ENCODE peak calls at places on chromosomes 13 and 19, in eight cellular contexts. K is fibroblast of lung, Y is DND-41, H is HepG2, I is SK-N-SH, W is IMR-90, V is GM12878, C is GM23248. G is an unnamed sample.

GRCh38 chr13:41548031-41548430 is 90.7 kb downstream of the RGCC start:
- DNase-seq in K (no peak), Y (no peak), H (no peak), I (no peak), W (no peak), V (no peak), C (peak; percentile 30), G (no peak)

GRCh38 chr13:23449386-23450162 is 16.1 kb upstream of the SACS start:
- DNase-seq in K (no peak), Y (no peak), H (no peak), I (no peak), W (no peak), V (no peak), C (no peak), G (no peak)

GRCh38 chr13:97125051-97125809 is 96.9 kb upstream of the MBNL2 start:
- DNase-seq in K (peak; percentile 87), Y (no peak), H (peak; percentile 17), I (peak; percentile 50), W (peak; percentile 74), V (peak; percentile 63), C (peak; percentile 85), G (no peak)

GRCh38 chr13:105918842-105919741 is 616.4 kb downstream of the EFNB2 start:
- DNase-seq in K (peak; percentile 91), Y (no peak), H (peak; percentile 3), I (peak; percentile 71), W (peak; percentile 82), V (no peak), C (peak; percentile 51), G (peak; percentile 71)

GRCh38 chr13:31000889-31001288 is 68.4 kb downstream of the TEX26 start:
- DNase-seq in K (no peak), Y (no peak), H (no peak), I (no peak), W (no peak), V (no peak), C (peak; percentile 29), G (no peak)

GRCh38 chr19:49488046-49488862 is 846 bp downstream of the RPL13A start:
- DNase-seq in K (no peak), Y (no peak), H (no peak), I (no peak), W (no peak), V (no peak), C (peak; percentile 52), G (peak; percentile 18)

GRCh38 chr19:18470153-18470552 is 32.2 kb upstream of the ISYNA1 start:
- DNase-seq in K (no peak), Y (no peak), H (peak; percentile 55), I (peak; percentile 75), W (no peak), V (no peak), C (peak; percentile 34), G (no peak)

GRCh38 chr13:28552288-28552687 is 57.4 kb upstream of the FLT1 start:
- DNase-seq in K (no peak), Y (no peak), H (no peak), I (no peak), W (no peak), V (no peak), C (no peak), G (no peak)

GRCh38 chr13:19910336-19911072 is 47.1 kb upstream of the ZMYM5 start:
- DNase-seq in K (no peak), Y (no peak), H (no peak), I (no peak), W (peak; percentile 49), V (no peak), C (peak; percentile 68), G (no peak)

GRCh38 chr13:45895880-45896279 is 44.3 kb upstream of the SIAH3 start:
- DNase-seq in K (no peak), Y (no peak), H (no peak), I (no peak), W (no peak), V (no peak), C (no peak), G (no peak)

GRCh38 chr13:97535619-97536018 is 101.7 kb downstream of the RAP2A start:
- DNase-seq in K (peak; percentile 45), Y (no peak), H (no peak), I (no peak), W (peak; percentile 83), V (no peak), C (peak; percentile 67), G (no peak)

GRCh38 chr13:99651016-99651415 is 149.7 kb downstream of the TM9SF2 start:
- DNase-seq in K (no peak), Y (no peak), H (peak; percentile 12), I (no peak), W (no peak), V (no peak), C (no peak), G (no peak)

GRCh38 chr19:40791349-40791748 is 7.6 kb upstream of the EGLN2 start:
- DNase-seq in K (no peak), Y (no peak), H (no peak), I (no peak), W (no peak), V (no peak), C (no peak), G (no peak)

DNA sequence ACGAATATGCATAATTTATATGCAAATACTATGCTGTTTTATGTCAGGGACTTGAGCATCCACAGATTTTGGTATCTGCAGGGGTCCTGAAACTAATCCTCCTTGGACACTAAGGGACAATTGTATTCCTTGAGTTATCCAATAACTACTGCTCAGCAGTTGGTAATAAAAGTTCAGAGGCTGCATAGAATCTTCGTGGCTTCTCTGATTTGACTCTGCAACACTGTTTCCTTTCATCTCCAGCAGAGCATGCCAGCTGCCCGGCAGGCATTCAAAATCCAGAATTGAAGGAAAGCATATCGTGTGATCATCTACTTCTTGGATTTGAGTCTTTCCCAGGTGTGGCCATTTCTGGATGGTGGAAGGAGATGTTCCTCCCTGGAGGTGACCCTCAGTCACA is 64.5 kb upstream of the MRI1 start:
- DNase-seq in K (no peak), Y (no peak), H (no peak), I (no peak), W (no peak), V (no peak), C (no peak), G (no peak)
- H3K4me2 ChIP-seq in K (no peak overlapping the region), Y (no peak overlapping the region), H (no peak overlapping the region), I (no peak overlapping the region), W (no peak overlapping the region), V (no peak overlapping the region), C (no peak overlapping the region), G (no peak overlapping the region)

GRCh38 chr19:43782689-43783231 is 2.0 kb upstream of the KCNN4 start:
- DNase-seq in K (no peak), Y (no peak), H (no peak), I (no peak), W (no peak), V (no peak), C (no peak), G (no peak)

GRCh38 chr19:43782311-43782660 is 1.5 kb upstream of the KCNN4 start:
- DNase-seq in K (no peak), Y (no peak), H (no peak), I (no peak), W (no peak), V (no peak), C (no peak), G (no peak)

GRCh38 chr19:43780706-43781525 is at the start of gene KCNN4:
- DNase-seq in K (peak; percentile 54), Y (no peak), H (no peak), I (no peak), W (peak; percentile 67), V (no peak), C (peak; percentile 85), G (no peak)

GRCh38 chr19:43783636-43784035 is 2.9 kb upstream of the KCNN4 start:
- DNase-seq in K (no peak), Y (no peak), H (no peak), I (no peak), W (no peak), V (no peak), C (no peak), G (no peak)

DNA sequence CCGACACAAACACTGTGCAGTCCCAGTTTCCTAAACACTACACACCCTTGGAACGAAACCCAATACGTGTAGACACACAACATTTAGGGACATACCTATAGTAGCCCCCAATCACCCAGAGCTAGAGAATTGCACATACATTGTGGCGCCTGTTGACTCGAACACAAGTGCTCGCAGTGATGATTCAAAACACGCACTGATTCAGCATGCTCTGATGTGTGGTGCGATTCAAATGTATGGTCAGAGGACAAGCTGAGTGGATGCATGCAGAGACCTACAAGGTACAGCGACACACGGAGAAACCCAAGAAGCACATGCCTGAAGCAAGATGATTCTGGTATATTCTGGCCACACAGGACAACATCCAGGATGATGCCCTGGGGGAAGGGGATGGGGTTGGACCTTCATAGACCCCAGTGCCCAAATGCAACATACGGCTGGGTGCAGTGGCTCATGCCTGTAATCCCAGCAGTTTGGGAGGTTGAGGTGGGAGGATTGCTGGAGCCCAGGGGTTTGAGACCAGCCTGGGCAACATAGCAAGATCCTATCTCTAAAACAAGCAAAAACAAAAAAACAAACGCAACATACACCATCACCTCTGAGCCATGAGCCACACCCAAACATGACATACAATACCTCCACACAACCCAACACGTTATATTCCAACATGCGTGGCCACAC is 997 bp upstream of the KCNN4 start:
- DNase-seq in K (no peak), Y (no peak), H (no peak), I (no peak), W (no peak), V (no peak), C (no peak), G (no peak)
- H3K27me3 ChIP-seq in K (no peaks in the 10 kb centered on the region), Y (no peaks in the 10 kb centered on the region), H (no peaks in the 10 kb centered on the region), I (no peaks in the 10 kb centered on the region), W (no peaks in the 10 kb centered on the region), V (no peaks in the 10 kb centered on the region), C (no peaks in the 10 kb centered on the region), G (no peaks in the 10 kb centered on the region)

DNA sequence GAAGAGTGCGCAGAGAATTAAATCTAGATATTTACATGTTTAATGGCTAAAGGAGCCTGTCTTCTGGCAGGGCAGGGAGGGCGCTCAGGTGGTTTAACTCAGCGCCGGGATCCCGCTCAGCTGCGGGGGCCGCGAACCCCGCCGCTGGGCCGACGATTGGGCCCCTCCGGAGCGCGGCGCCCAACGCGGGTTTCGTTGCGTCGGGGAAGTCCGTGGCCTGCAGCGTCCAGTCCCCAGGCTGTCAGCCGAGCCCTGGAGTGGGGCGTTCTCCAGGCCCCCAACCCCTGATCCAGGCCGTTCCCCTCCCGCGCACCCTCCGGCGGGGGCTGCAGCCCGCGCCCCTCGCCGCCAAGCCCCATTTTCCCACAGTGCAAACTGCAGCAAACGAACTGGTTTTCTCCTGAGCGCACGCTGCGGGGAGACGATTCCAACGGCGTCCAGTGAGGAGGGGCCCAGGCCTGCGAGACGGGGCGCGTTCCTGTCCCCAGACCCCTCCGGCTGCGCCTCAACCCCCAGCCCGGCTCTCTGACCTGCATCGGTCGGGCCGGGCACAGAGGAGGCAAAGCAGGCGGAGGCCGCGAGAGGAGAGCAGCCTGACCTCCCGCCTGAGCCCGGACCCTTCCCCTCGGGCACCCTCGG is 4.5 kb upstream of the ONECUT3 start:
- DNase-seq in K (no peak), Y (no peak), H (no peak), I (no peak), W (no peak), V (no peak), C (no peak), G (no peak)
- H3K4me3 ChIP-seq in K (no peak overlapping the region), Y (no peak overlapping the region), H (no peak overlapping the region), I (no peak overlapping the region), W (no peak overlapping the region), V (no peak overlapping the region), C (no peak overlapping the region), G (no peak overlapping the region)

DNA sequence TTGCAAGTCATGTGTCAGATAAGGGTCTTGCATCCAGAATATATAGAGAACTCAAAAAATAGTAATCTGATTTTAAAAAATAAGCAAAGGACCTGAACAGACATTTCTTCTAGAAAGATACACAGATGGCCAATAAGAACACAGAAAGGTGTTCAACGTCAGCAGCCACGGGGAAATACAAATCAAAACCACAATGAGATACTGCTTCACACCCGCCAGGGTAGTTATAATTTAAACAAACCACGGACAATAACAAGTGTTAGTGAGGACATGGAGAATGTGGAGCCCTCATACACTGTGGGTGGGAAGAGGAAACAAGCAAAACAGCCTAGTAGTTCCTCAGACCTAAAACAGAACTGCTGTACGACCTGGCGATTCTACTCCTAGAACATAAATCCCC is 26.6 kb upstream of the NAPA start:
- DNase-seq in K (no peak), Y (no peak), H (no peak), I (no peak), W (no peak), V (peak; percentile 13), C (no peak), G (no peak)
- H3K4me2 ChIP-seq in K (no peak overlapping the region), Y (no peak overlapping the region), H (no peak overlapping the region), I (peak overlapping the region; percentile 28), W (no peak overlapping the region), V (no peak overlapping the region), C (no peak overlapping the region), G (no peak overlapping the region)

G was measured in MM.1S.